ENCODE peak calls at places on chromosome 21, in nine cellular contexts. F is right lobe of liver; X is aorta; W is SK-N-SH; O is endodermal cell; S is ovary; K is tibial artery; E is CD4-positive, CD25-positive, alpha-beta regulatory T cell; L is CD8-positive, alpha-beta T cell. V is an unnamed sample. For H3K4me1, the result is how much of the 10 kb centered on the place peaks cover.

GRCh38 chr21:34667761-34668160 is 1.0 kb upstream of the CLIC6 start:
- DNase-seq in F (no peak), X (no peak), W (no peak), O (no peak), S (no peak), K (no peak), E (no peak), L (no peak), V (no peak)

GRCh38 chr21:18951291-18952038 is 547.9 kb upstream of the TMPRSS15 start:
- DNase-seq in F (no peak), X (no peak), W (peak), O (peak), S (no peak), K (no peak), E (no peak), L (no peak), V (no peak)

GRCh38 chr21:31186916-31187315 is 148.6 kb upstream of the KRTAP19-8 start:
- DNase-seq in F (no peak), X (no peak), W (no peak), O (no peak), S (no peak), K (no peak), E (peak), L (no peak), V (no peak)

GRCh38 chr21:25571726-25572121 is 35.6 kb downstream of the MRPL39 start:
- DNase-seq in F (no peak), X (no peak), W (no peak), O (no peak), S (no peak), K (no peak), E (no peak), L (no peak), V (no peak)

GRCh38 chr21:36709030-36709867 is 10.3 kb downstream of the SIM2 start:
- DNase-seq in F (peak), X (peak), W (no peak), O (peak), S (no peak), K (peak), E (no peak), L (no peak), V (peak)

GRCh38 chr21:38953516-38953915 is 147.8 kb downstream of the ETS2 start:
- DNase-seq in F (no peak), X (no peak), W (no peak), O (no peak), S (no peak), K (no peak), E (no peak), L (no peak), V (no peak)

GRCh38 chr21:29318354-29318753 is 19.6 kb downstream of the BACH1 start:
- DNase-seq in F (no peak), X (no peak), W (no peak), O (no peak), S (no peak), K (no peak), E (no peak), L (no peak), V (no peak)

GRCh38 chr21:42698730-42699129 is 45.3 kb downstream of the PDE9A start:
- DNase-seq in F (no peak), X (peak), W (no peak), O (no peak), S (no peak), K (no peak), E (no peak), L (no peak), V (no peak)

GRCh38 chr21:33115586-33116541 is 45.9 kb downstream of the OLIG1 start:
- DNase-seq in F (no peak), X (peak), W (no peak), O (no peak), S (no peak), K (no peak), E (no peak), L (no peak), V (no peak)

GRCh38 chr21:20276954-20277353 is 721.3 kb upstream of the NCAM2 start:
- DNase-seq in F (no peak), X (no peak), W (no peak), O (no peak), S (no peak), K (no peak), E (no peak), L (no peak), V (no peak)

GRCh38 chr21:38167345-38167744 is 89.4 kb upstream of the KCNJ15 start:
- DNase-seq in F (no peak), X (no peak), W (no peak), O (no peak), S (no peak), K (no peak), E (no peak), L (no peak), V (no peak)

GRCh38 chr21:34743831-34744230 is 75.0 kb downstream of the CLIC6 start:
- DNase-seq in F (no peak), X (peak), W (no peak), O (no peak), S (no peak), K (peak), E (no peak), L (no peak), V (peak)

GRCh38 chr21:35340273-35340672 is 291.2 kb upstream of the RUNX1 start:
- DNase-seq in F (no peak), X (no peak), W (no peak), O (peak), S (no peak), K (no peak), E (no peak), L (no peak), V (peak)

GRCh38 chr21:35414511-35415139 is 365.5 kb upstream of the RUNX1 start:
- DNase-seq in F (no peak), X (no peak), W (no peak), O (no peak), S (no peak), K (no peak), E (no peak), L (no peak), V (no peak)

GRCh38 chr21:27407296-27407695 is 440.4 kb upstream of the ADAMTS5 start:
- DNase-seq in F (no peak), X (no peak), W (no peak), O (no peak), S (no peak), K (no peak), E (no peak), L (no peak), V (no peak)
- H3K27ac ChIP-seq in F (no peak), X (no peak), W (no peak), O (no peak), S (peak), K (no peak), E (no peak), L (no peak), V (no peak)

GRCh38 chr21:41064325-41064724 is 103.6 kb upstream of the BACE2 start:
- DNase-seq in F (no peak), X (no peak), W (peak), O (no peak), S (no peak), K (no peak), E (no peak), L (no peak), V (no peak)
- H3K4me1 ChIP-seq in F (under half), X (under half), W (under half), O (under half), S (under half), K (under half), E (under half), L (under half), V (under half)

GRCh38 chr21:45257673-45258341 is 29.9 kb downstream of the POFUT2 start:
- DNase-seq in F (peak), X (peak), W (peak), O (peak), S (no peak), K (peak), E (no peak), L (no peak), V (no peak)
- H3K27ac ChIP-seq in F (no peak), X (no peak), W (peak), O (peak), S (no peak), K (no peak), E (no peak), L (no peak), V (no peak)

DNA sequence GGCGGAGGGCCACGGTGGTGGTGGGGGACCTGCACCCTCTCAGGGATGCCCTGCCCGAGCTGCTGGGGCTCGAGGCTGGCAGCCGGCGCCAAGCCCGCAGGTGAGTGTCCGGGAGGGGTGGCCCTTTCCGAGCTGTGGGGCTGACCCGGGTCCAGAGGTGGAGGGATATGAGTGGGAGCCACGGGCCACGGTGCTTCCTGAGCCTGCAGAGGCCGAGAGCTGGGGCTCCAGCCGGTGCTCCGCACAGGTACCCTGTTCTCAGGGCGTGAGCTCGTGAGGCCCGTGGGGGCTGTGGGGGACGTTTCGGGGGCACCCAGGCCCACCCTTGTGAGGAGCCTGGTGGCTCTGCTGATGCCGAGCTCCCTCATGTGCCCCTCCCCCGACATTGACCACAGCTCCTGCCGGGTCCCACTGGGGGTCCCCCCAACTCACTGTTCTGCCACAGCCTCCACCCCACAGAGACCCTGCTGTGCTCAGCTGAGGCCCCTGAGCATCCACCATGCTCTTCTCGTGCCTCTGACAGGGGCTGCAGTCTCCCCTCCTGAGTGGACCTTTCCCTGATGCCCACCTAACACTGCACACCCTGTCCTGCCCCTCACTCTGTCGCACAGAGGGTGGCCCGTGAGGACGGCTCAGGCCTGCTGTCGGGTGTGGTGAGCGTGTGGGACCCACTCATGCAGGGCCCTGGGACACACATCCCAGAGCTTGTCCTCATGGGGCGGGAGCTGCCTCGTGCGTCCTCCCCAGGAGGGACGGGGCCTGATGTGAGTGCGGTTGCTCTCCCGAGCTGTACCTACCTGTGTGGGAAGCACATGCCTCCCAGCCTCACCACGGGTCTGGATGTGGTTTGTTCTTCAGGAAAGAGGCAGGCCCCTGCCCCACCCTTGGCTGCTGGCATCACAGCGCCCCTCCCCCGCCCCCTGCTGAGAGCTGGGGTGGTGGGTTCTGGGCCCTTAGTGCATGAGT is 27.5 kb downstream of the SLX9 start:
- DNase-seq in F (no peak), X (no peak), W (no peak), O (no peak), S (no peak), K (no peak), E (no peak), L (no peak), V (no peak)
- H3K4me1 ChIP-seq in F (under half), X (under half), W (under half), O (under half), S (under half), K (half or more), E (half or more), L (half or more), V (half or more)

GRCh38 chr21:16408280-16408669 is 678.5 kb downstream of the USP25 start:
- DNase-seq in F (no peak), X (no peak), W (no peak), O (no peak), S (no peak), K (no peak), E (no peak), L (no peak), V (no peak)
- H3K27ac ChIP-seq in F (no peak), X (no peak), W (peak), O (no peak), S (no peak), K (peak), E (no peak), L (no peak), V (no peak)

GRCh38 chr21:15852146-15852545 is 122.4 kb downstream of the USP25 start:
- DNase-seq in F (no peak), X (no peak), W (no peak), O (no peak), S (no peak), K (no peak), E (no peak), L (no peak), V (no peak)
- H3K4me1 ChIP-seq in F (under half), X (under half), W (under half), O (under half), S (under half), K (under half), E (under half), L (under half), V (under half)

DNA sequence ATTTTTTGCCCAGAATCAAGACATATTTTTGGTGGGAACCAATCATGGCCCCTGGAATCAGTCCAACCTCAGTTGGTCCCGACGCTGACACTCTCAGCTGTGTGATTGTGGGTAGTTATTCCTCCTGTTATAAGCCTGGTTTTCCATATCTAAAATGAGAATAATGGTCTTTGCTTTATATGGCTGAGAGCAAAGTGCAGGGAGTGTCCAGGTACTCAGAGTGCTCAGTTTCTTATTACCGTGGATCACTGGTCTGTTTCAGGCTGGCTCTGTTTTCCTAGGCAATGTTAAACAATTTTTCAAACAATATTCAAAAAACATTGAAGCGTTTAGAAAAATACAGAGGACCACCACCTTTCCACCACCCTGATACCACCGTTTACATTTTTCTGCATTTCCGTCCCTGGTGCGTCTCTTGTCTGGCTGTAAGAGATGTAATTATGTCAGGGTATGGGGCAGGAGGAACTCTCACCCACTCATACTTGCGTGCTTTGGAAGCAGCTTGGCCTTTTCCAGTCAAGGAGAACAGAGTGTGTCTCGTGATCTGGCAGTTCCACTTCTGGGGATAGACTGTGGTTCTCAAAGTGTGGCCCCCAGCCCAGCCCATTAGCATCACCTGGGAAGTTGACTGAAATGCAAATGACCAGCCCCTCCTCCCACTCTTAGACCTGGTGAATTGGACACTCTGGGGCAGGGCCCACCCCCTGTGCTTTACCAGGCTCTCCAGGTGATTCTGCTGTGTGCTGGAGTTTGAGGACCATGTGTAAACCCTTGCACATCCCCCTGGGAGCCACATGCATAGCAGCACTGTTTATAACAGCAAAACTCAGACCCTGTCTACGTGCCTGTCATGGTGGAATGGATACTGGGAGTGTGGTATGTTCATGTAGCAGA is 6.8 kb downstream of the MX1 start:
- DNase-seq in F (no peak), X (no peak), W (no peak), O (no peak), S (no peak), K (peak), E (no peak), L (no peak), V (no peak)
- H3K27ac ChIP-seq in F (no peak), X (no peak), W (no peak), O (no peak), S (no peak), K (no peak), E (no peak), L (no peak), V (no peak)

V was measured in stomach.